ENCODE peak calls at places on chromosomes 11 and 22, in five cellular contexts. One of them, this sample, is unnamed.

GRCh38 chr22:27377501-27377900 is 424.1 kb downstream of the MN1 start:
- DNase-seq in activated CD8-positive, alpha-beta T cell treated with anti-CD3 and anti-CD28 coated beads for 36 hours: no peak
- DNase-seq in ovary: no peak
- DNase-seq in upper lobe of right lung: no peak
- DNase-seq in psoas muscle: no peak
- DNase-seq in this sample: no peak

GRCh38 chr11:58391879-58392278 is 14.8 kb downstream of the OR5B3 start:
- DNase-seq in activated CD8-positive, alpha-beta T cell treated with anti-CD3 and anti-CD28 coated beads for 36 hours: no peak
- DNase-seq in psoas muscle: no peak
- DNase-seq in ovary: no peak
- DNase-seq in upper lobe of right lung: no peak
- DNase-seq in this sample: no peak

GRCh38 chr22:38125731-38126344 is 15.4 kb upstream of the BAIAP2L2 start:
- DNase-seq in activated CD8-positive, alpha-beta T cell treated with anti-CD3 and anti-CD28 coated beads for 36 hours: no peak
- DNase-seq in upper lobe of right lung: no peak
- DNase-seq in ovary: no peak
- DNase-seq in psoas muscle: no peak
- DNase-seq in this sample: no peak

GRCh38 chr11:127182586-127183203 is 182.1 kb upstream of the KIRREL3 start:
- DNase-seq in upper lobe of right lung: no peak
- DNase-seq in activated CD8-positive, alpha-beta T cell treated with anti-CD3 and anti-CD28 coated beads for 36 hours: no peak
- DNase-seq in psoas muscle: no peak
- DNase-seq in ovary: no peak
- DNase-seq in this sample: no peak

GRCh38 chr22:17915676-17916075 is 108.7 kb downstream of the MICAL3 start:
- DNase-seq in activated CD8-positive, alpha-beta T cell treated with anti-CD3 and anti-CD28 coated beads for 36 hours: no peak
- DNase-seq in ovary: no peak
- DNase-seq in upper lobe of right lung: no peak
- DNase-seq in psoas muscle: no peak
- DNase-seq in this sample: no peak

GRCh38 chr11:17646451-17647145 is 72.8 kb upstream of the MYOD1 start:
- DNase-seq in upper lobe of right lung: no peak
- DNase-seq in ovary: no peak
- DNase-seq in activated CD8-positive, alpha-beta T cell treated with anti-CD3 and anti-CD28 coated beads for 36 hours: no peak
- DNase-seq in psoas muscle: no peak
- DNase-seq in this sample: peak; percentile 2

GRCh38 chr11:59756845-59757244 is 1.7 kb downstream of the STX3 start:
- DNase-seq in activated CD8-positive, alpha-beta T cell treated with anti-CD3 and anti-CD28 coated beads for 36 hours: peak; percentile 28
- DNase-seq in upper lobe of right lung: no peak
- DNase-seq in ovary: no peak
- DNase-seq in psoas muscle: no peak
- DNase-seq in this sample: no peak

GRCh38 chr11:102488208-102488607 is 35.6 kb upstream of the TMEM123 start:
- DNase-seq in ovary: no peak
- DNase-seq in activated CD8-positive, alpha-beta T cell treated with anti-CD3 and anti-CD28 coated beads for 36 hours: peak; percentile 26
- DNase-seq in upper lobe of right lung: no peak
- DNase-seq in psoas muscle: no peak
- DNase-seq in this sample: peak; percentile 16

GRCh38 chr11:88337342-88338222 is at the start of gene CTSC:
- DNase-seq in ovary: peak; percentile 91
- DNase-seq in activated CD8-positive, alpha-beta T cell treated with anti-CD3 and anti-CD28 coated beads for 36 hours: peak; percentile 99
- DNase-seq in upper lobe of right lung: peak; percentile 98
- DNase-seq in psoas muscle: peak; percentile 93
- DNase-seq in this sample: peak; percentile 83

GRCh38 chr22:32706149-32706548 is 95.4 kb upstream of the TIMP3 start:
- DNase-seq in ovary: no peak
- DNase-seq in psoas muscle: no peak
- DNase-seq in upper lobe of right lung: no peak
- DNase-seq in activated CD8-positive, alpha-beta T cell treated with anti-CD3 and anti-CD28 coated beads for 36 hours: no peak
- DNase-seq in this sample: no peak

GRCh38 chr11:9138612-9139579 is 47.5 kb upstream of the SCUBE2 start:
- DNase-seq in upper lobe of right lung: no peak
- DNase-seq in activated CD8-positive, alpha-beta T cell treated with anti-CD3 and anti-CD28 coated beads for 36 hours: peak; percentile 21
- DNase-seq in psoas muscle: no peak
- DNase-seq in ovary: peak; percentile 40
- DNase-seq in this sample: no peak

GRCh38 chr22:44748524-44748923 is 3.9 kb upstream of the ARHGAP8 start:
- DNase-seq in psoas muscle: no peak
- DNase-seq in upper lobe of right lung: no peak
- DNase-seq in activated CD8-positive, alpha-beta T cell treated with anti-CD3 and anti-CD28 coated beads for 36 hours: no peak
- DNase-seq in ovary: no peak
- DNase-seq in this sample: no peak

GRCh38 chr22:37196539-37197450 is 8.7 kb upstream of the C1QTNF6 start:
- DNase-seq in activated CD8-positive, alpha-beta T cell treated with anti-CD3 and anti-CD28 coated beads for 36 hours: no peak
- DNase-seq in ovary: peak; percentile 92
- DNase-seq in psoas muscle: peak; percentile 88
- DNase-seq in upper lobe of right lung: peak; percentile 89
- DNase-seq in this sample: no peak

GRCh38 chr11:70912226-70912840 is 340.0 kb downstream of the SHANK2 start:
- DNase-seq in psoas muscle: no peak
- DNase-seq in upper lobe of right lung: peak; percentile 1
- DNase-seq in activated CD8-positive, alpha-beta T cell treated with anti-CD3 and anti-CD28 coated beads for 36 hours: peak; percentile 48
- DNase-seq in ovary: no peak
- DNase-seq in this sample: no peak

GRCh38 chr22:38718414-38718813 is 12.7 kb downstream of the GTPBP1 start:
- DNase-seq in upper lobe of right lung: peak; percentile 77
- DNase-seq in ovary: peak; percentile 27
- DNase-seq in psoas muscle: peak; percentile 69
- DNase-seq in activated CD8-positive, alpha-beta T cell treated with anti-CD3 and anti-CD28 coated beads for 36 hours: no peak
- DNase-seq in this sample: no peak

GRCh38 chr11:16280256-16280682 is 76.1 kb downstream of the SOX6 start:
- DNase-seq in psoas muscle: peak; percentile 14
- DNase-seq in upper lobe of right lung: no peak
- DNase-seq in activated CD8-positive, alpha-beta T cell treated with anti-CD3 and anti-CD28 coated beads for 36 hours: peak; percentile 48
- DNase-seq in ovary: no peak
- DNase-seq in this sample: no peak

GRCh38 chr11:111086058-111086457 is 159.5 kb upstream of the POU2AF2 start:
- DNase-seq in ovary: no peak
- DNase-seq in upper lobe of right lung: no peak
- DNase-seq in psoas muscle: no peak
- DNase-seq in activated CD8-positive, alpha-beta T cell treated with anti-CD3 and anti-CD28 coated beads for 36 hours: no peak
- DNase-seq in this sample: no peak

GRCh38 chr11:45945392-45945999 is 23.0 kb downstream of the LARGE2 start:
- DNase-seq in psoas muscle: no peak
- DNase-seq in upper lobe of right lung: no peak
- DNase-seq in activated CD8-positive, alpha-beta T cell treated with anti-CD3 and anti-CD28 coated beads for 36 hours: no peak
- DNase-seq in ovary: no peak
- DNase-seq in this sample: no peak
- TF ChIP-seq CTCF in psoas muscle: no peak
- TF ChIP-seq CTCF in upper lobe of right lung: no peak
- TF ChIP-seq CTCF in activated CD8-positive, alpha-beta T cell treated with anti-CD3 and anti-CD28 coated beads for 36 hours: no peak
- TF ChIP-seq CTCF in ovary: no peak
- TF ChIP-seq CTCF in this sample: no peak

DNA sequence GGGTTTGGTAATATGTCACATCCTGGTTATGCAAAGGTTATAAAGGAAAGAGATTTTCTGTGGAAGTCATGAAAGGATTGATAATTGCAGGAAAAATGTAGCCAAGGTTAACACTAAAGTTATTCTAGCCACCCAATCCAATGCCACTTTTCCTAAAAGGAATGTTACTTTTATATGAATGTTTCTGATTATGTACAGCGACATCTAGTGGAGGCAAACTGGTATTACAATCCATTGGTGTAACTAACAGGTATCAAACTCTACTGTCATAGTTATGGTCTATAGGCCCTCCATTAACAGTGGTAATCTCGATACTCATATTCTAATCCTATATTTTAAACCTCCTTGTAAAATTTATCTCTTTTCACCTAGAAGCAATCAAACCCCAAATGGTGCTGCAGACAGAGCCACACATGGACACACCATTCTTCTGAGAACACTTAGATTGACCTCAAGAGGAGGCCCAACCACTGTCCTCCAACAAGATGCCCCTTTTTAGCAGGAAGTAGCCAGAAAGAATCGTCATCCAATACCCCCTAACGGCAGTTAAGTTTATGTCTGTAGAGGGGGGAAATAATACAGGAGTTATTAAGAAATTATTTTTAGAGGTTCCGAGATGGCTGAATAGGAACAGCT is 74.9 kb upstream of the RAG2 start:
- DNase-seq in activated CD8-positive, alpha-beta T cell treated with anti-CD3 and anti-CD28 coated beads for 36 hours: peak; percentile 4
- DNase-seq in psoas muscle: no peak
- DNase-seq in ovary: no peak
- DNase-seq in upper lobe of right lung: no peak
- DNase-seq in this sample: peak; percentile 28
- TF ChIP-seq CTCF in activated CD8-positive, alpha-beta T cell treated with anti-CD3 and anti-CD28 coated beads for 36 hours: peak; percentile 93
- TF ChIP-seq CTCF in psoas muscle: peak; percentile 87
- TF ChIP-seq CTCF in ovary: peak; percentile 22
- TF ChIP-seq CTCF in upper lobe of right lung: peak; percentile 94
- TF ChIP-seq CTCF in this sample: peak; percentile 55

GRCh38 chr11:4605057-4605456 is 3.0 kb downstream of the TRIM68 start:
- DNase-seq in psoas muscle: no peak
- DNase-seq in activated CD8-positive, alpha-beta T cell treated with anti-CD3 and anti-CD28 coated beads for 36 hours: no peak
- DNase-seq in ovary: no peak
- DNase-seq in upper lobe of right lung: no peak
- DNase-seq in this sample: no peak

GRCh38 chr11:4607111-4607510 is 920 bp downstream of the TRIM68 start:
- DNase-seq in psoas muscle: no peak
- DNase-seq in upper lobe of right lung: no peak
- DNase-seq in ovary: no peak
- DNase-seq in activated CD8-positive, alpha-beta T cell treated with anti-CD3 and anti-CD28 coated beads for 36 hours: no peak
- DNase-seq in this sample: no peak

GRCh38 chr11:4606231-4607015 is 1.6 kb downstream of the TRIM68 start:
- DNase-seq in activated CD8-positive, alpha-beta T cell treated with anti-CD3 and anti-CD28 coated beads for 36 hours: no peak
- DNase-seq in psoas muscle: no peak
- DNase-seq in ovary: no peak
- DNase-seq in upper lobe of right lung: no peak
- DNase-seq in this sample: no peak

GRCh38 chr11:4610258-4610935 is 2.4 kb upstream of the TRIM68 start:
- DNase-seq in ovary: no peak
- DNase-seq in upper lobe of right lung: no peak
- DNase-seq in psoas muscle: no peak
- DNase-seq in activated CD8-positive, alpha-beta T cell treated with anti-CD3 and anti-CD28 coated beads for 36 hours: peak; percentile 57
- DNase-seq in this sample: no peak

GRCh38 chr11:4607782-4608666 is at the start of gene TRIM68:
- DNase-seq in upper lobe of right lung: peak; percentile 99
- DNase-seq in psoas muscle: peak; percentile 98
- DNase-seq in ovary: peak; percentile 96
- DNase-seq in activated CD8-positive, alpha-beta T cell treated with anti-CD3 and anti-CD28 coated beads for 36 hours: peak; percentile 95
- DNase-seq in this sample: peak; percentile 92
- TF ChIP-seq CTCF in upper lobe of right lung: no peak
- TF ChIP-seq CTCF in psoas muscle: no peak
- TF ChIP-seq CTCF in ovary: no peak
- TF ChIP-seq CTCF in activated CD8-positive, alpha-beta T cell treated with anti-CD3 and anti-CD28 coated beads for 36 hours: no peak
- TF ChIP-seq CTCF in this sample: no peak

GRCh38 chr11:93732237-93732892 is 8.9 kb downstream of the TAF1D start:
- DNase-seq in activated CD8-positive, alpha-beta T cell treated with anti-CD3 and anti-CD28 coated beads for 36 hours: no peak
- DNase-seq in psoas muscle: no peak
- DNase-seq in upper lobe of right lung: no peak
- DNase-seq in ovary: no peak
- DNase-seq in this sample: no peak
- TF ChIP-seq CTCF in activated CD8-positive, alpha-beta T cell treated with anti-CD3 and anti-CD28 coated beads for 36 hours: no peak
- TF ChIP-seq CTCF in psoas muscle: no peak
- TF ChIP-seq CTCF in upper lobe of right lung: no peak
- TF ChIP-seq CTCF in ovary: no peak
- TF ChIP-seq CTCF in this sample: no peak

DNA sequence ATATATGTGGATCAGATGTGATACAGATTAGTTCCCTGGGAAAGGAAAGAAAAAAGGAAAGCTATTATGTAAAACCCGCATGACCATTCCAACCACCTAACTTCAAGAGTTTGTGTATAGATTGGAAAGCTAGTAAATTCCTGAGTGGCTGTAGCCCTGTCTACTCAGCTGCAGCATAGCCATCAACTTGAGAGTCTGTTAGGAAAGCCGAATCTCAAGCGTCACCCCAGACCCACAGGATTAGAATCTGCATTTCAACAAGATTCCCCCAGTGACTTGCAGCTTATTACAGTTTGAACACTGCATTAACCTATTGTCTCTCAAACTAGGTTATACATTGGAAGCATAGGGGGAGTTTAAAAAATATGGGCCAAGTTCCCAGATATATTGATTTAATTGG is 921.7 kb downstream of the LRRC4C start:
- DNase-seq in psoas muscle: no peak
- DNase-seq in ovary: no peak
- DNase-seq in upper lobe of right lung: no peak
- DNase-seq in activated CD8-positive, alpha-beta T cell treated with anti-CD3 and anti-CD28 coated beads for 36 hours: no peak
- DNase-seq in this sample: no peak
- TF ChIP-seq CTCF in psoas muscle: no peak
- TF ChIP-seq CTCF in ovary: no peak
- TF ChIP-seq CTCF in upper lobe of right lung: no peak
- TF ChIP-seq CTCF in activated CD8-positive, alpha-beta T cell treated with anti-CD3 and anti-CD28 coated beads for 36 hours: no peak
- TF ChIP-seq CTCF in this sample: no peak

GRCh38 chr11:118640332-118641154 is 33.1 kb downstream of the PHLDB1 start:
- DNase-seq in activated CD8-positive, alpha-beta T cell treated with anti-CD3 and anti-CD28 coated beads for 36 hours: no peak
- DNase-seq in upper lobe of right lung: no peak
- DNase-seq in ovary: no peak
- DNase-seq in psoas muscle: no peak
- DNase-seq in this sample: no peak
- TF ChIP-seq CTCF in activated CD8-positive, alpha-beta T cell treated with anti-CD3 and anti-CD28 coated beads for 36 hours: no peak
- TF ChIP-seq CTCF in upper lobe of right lung: no peak
- TF ChIP-seq CTCF in ovary: no peak
- TF ChIP-seq CTCF in psoas muscle: peak; percentile 44
- TF ChIP-seq CTCF in this sample: no peak

DNA sequence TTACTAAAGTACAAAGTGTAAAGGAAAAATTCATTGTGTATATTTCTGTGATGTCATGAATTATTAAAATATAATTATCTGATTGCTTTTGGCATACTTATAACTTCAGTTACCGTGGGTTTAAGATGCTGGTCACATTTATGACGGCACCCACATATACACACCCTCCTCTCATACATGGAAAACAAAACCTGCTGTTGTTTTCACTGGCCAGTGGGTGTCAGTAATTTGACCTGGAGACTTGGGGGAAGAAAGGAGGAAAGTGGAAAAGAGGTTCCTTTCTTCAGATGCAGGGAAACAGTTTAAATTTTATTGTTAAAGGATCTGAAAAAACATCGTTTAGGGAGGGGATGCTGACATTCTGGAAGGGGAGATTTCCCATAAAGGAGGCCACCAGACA is 742 bp upstream of the BBOX1 start:
- DNase-seq in psoas muscle: no peak
- DNase-seq in upper lobe of right lung: no peak
- DNase-seq in activated CD8-positive, alpha-beta T cell treated with anti-CD3 and anti-CD28 coated beads for 36 hours: no peak
- DNase-seq in ovary: no peak
- DNase-seq in this sample: no peak
- TF ChIP-seq CTCF in psoas muscle: no peak
- TF ChIP-seq CTCF in upper lobe of right lung: no peak
- TF ChIP-seq CTCF in activated CD8-positive, alpha-beta T cell treated with anti-CD3 and anti-CD28 coated beads for 36 hours: no peak
- TF ChIP-seq CTCF in ovary: no peak
- TF ChIP-seq CTCF in this sample: no peak

GRCh38 chr11:119795231-119795630 is 66.2 kb upstream of the NECTIN1 start:
- DNase-seq in ovary: no peak
- DNase-seq in activated CD8-positive, alpha-beta T cell treated with anti-CD3 and anti-CD28 coated beads for 36 hours: no peak
- DNase-seq in psoas muscle: no peak
- DNase-seq in upper lobe of right lung: peak; percentile 48
- DNase-seq in this sample: no peak

GRCh38 chr11:119794756-119795155 is 65.8 kb upstream of the NECTIN1 start:
- DNase-seq in ovary: no peak
- DNase-seq in activated CD8-positive, alpha-beta T cell treated with anti-CD3 and anti-CD28 coated beads for 36 hours: no peak
- DNase-seq in upper lobe of right lung: peak; percentile 55
- DNase-seq in psoas muscle: no peak
- DNase-seq in this sample: no peak

GRCh38 chr11:119793335-119793984 is 64.5 kb upstream of the NECTIN1 start:
- DNase-seq in activated CD8-positive, alpha-beta T cell treated with anti-CD3 and anti-CD28 coated beads for 36 hours: no peak
- DNase-seq in psoas muscle: no peak
- DNase-seq in upper lobe of right lung: peak; percentile 46
- DNase-seq in ovary: no peak
- DNase-seq in this sample: no peak

GRCh38 chr11:119796363-119797060 is 67.5 kb upstream of the NECTIN1 start:
- DNase-seq in ovary: no peak
- DNase-seq in activated CD8-positive, alpha-beta T cell treated with anti-CD3 and anti-CD28 coated beads for 36 hours: no peak
- DNase-seq in upper lobe of right lung: peak; percentile 53
- DNase-seq in psoas muscle: no peak
- DNase-seq in this sample: no peak

GRCh38 chr11:119794141-119794665 is 65.2 kb upstream of the NECTIN1 start:
- DNase-seq in psoas muscle: no peak
- DNase-seq in ovary: no peak
- DNase-seq in upper lobe of right lung: peak; percentile 55
- DNase-seq in activated CD8-positive, alpha-beta T cell treated with anti-CD3 and anti-CD28 coated beads for 36 hours: no peak
- DNase-seq in this sample: no peak
- TF ChIP-seq CTCF in psoas muscle: no peak
- TF ChIP-seq CTCF in ovary: no peak
- TF ChIP-seq CTCF in upper lobe of right lung: no peak
- TF ChIP-seq CTCF in activated CD8-positive, alpha-beta T cell treated with anti-CD3 and anti-CD28 coated beads for 36 hours: no peak
- TF ChIP-seq CTCF in this sample: no peak